ENCODE peak calls at places on chromosomes 5 and 9, in ten cellular contexts. S, Q, A, M, H, E, X, N, J and Y are unnamed samples.

GRCh38 chr9:138067594-138068367 is 190.2 kb downstream of the CACNA1B start:
- DNase-seq in S (peak), Q (no peak), A (no peak), M (no peak), H (no peak), E (no peak), X (no peak), N (no peak), J (no peak), Y (no peak)

GRCh38 chr9:6917162-6917561 is 159.4 kb downstream of the KDM4C start:
- DNase-seq in S (no peak), Q (no peak), A (no peak), M (no peak), H (no peak), E (no peak), X (no peak), N (no peak), J (no peak), Y (no peak)

GRCh38 chr5:118933703-118934102 is 54.6 kb downstream of the DTWD2 start:
- DNase-seq in S (no peak), Q (no peak), A (no peak), M (no peak), H (no peak), E (no peak), X (no peak), N (no peak), J (no peak), Y (no peak)

GRCh38 chr5:33877483-33877882 is 14.3 kb downstream of the ADAMTS12 start:
- DNase-seq in S (no peak), Q (no peak), A (no peak), M (no peak), H (no peak), E (no peak), X (no peak), N (no peak), J (no peak), Y (no peak)

GRCh38 chr5:145764325-145764724 is 70.8 kb downstream of the PRELID2 start:
- DNase-seq in S (no peak), Q (no peak), A (no peak), M (no peak), H (no peak), E (no peak), X (peak), N (no peak), J (no peak), Y (no peak)

GRCh38 chr9:99162759-99163364 is 57.9 kb downstream of the TGFBR1 start:
- DNase-seq in S (no peak), Q (peak), A (no peak), M (peak), H (no peak), E (no peak), X (peak), N (no peak), J (peak), Y (no peak)

GRCh38 chr5:76332620-76333170 is 70.4 kb upstream of the IQGAP2 start:
- DNase-seq in S (no peak), Q (no peak), A (no peak), M (no peak), H (no peak), E (no peak), X (no peak), N (no peak), J (no peak), Y (no peak)

GRCh38 chr9:125091121-125091520 is 52.2 kb downstream of the SCAI start:
- DNase-seq in S (no peak), Q (no peak), A (no peak), M (no peak), H (no peak), E (no peak), X (no peak), N (no peak), J (no peak), Y (no peak)

GRCh38 chr5:115072266-115073056 is 97.2 kb downstream of the TRIM36 start:
- DNase-seq in S (no peak), Q (no peak), A (no peak), M (no peak), H (no peak), E (no peak), X (no peak), N (no peak), J (no peak), Y (no peak)

GRCh38 chr5:38379360-38379827 is 121.0 kb downstream of the EGFLAM start:
- DNase-seq in S (no peak), Q (no peak), A (no peak), M (no peak), H (no peak), E (no peak), X (no peak), N (no peak), J (no peak), Y (peak)

GRCh38 chr5:171120986-171121622 is 187.9 kb upstream of the TLX3 start:
- DNase-seq in S (no peak), Q (no peak), A (no peak), M (no peak), H (no peak), E (no peak), X (no peak), N (no peak), J (no peak), Y (no peak)

GRCh38 chr5:150105898-150106615 is 19.7 kb upstream of the CSF1R start:
- DNase-seq in S (no peak), Q (no peak), A (no peak), M (no peak), H (no peak), E (no peak), X (no peak), N (no peak), J (no peak), Y (no peak)

GRCh38 chr9:77729177-77729576 is 81.1 kb upstream of the GNA14 start:
- DNase-seq in S (no peak), Q (no peak), A (no peak), M (no peak), H (no peak), E (no peak), X (no peak), N (no peak), J (no peak), Y (no peak)

GRCh38 chr5:79535477-79536192 is 21.7 kb upstream of the HOMER1 start:
- DNase-seq in S (no peak), Q (no peak), A (no peak), M (no peak), H (no peak), E (no peak), X (no peak), N (no peak), J (no peak), Y (no peak)
- TF ChIP-seq CTCF in S (no peak), Q (no peak), A (no peak), M (no peak), H (no peak), E (peak), X (no peak), N (peak), J (no peak), Y (no peak)

GRCh38 chr5:135895474-135896006 is at the start of gene IL9:
- DNase-seq in S (no peak), Q (no peak), A (no peak), M (no peak), H (no peak), E (no peak), X (no peak), N (no peak), J (no peak), Y (no peak)
- TF ChIP-seq CTCF in S (no peak), Q (no peak), A (no peak), M (no peak), H (no peak), E (no peak), X (no peak), N (no peak), J (no peak), Y (no peak)

GRCh38 chr5:127184841-127185240 is 105.8 kb upstream of the MEGF10 start:
- DNase-seq in S (no peak), Q (peak), A (no peak), M (no peak), H (no peak), E (no peak), X (no peak), N (no peak), J (no peak), Y (no peak)
- TF ChIP-seq CTCF in S (no peak), Q (no peak), A (no peak), M (no peak), H (no peak), E (no peak), X (no peak), N (no peak), J (no peak), Y (no peak)

GRCh38 chr5:160421625-160422258 is at the start of gene PTTG1:
- DNase-seq in S (peak), Q (peak), A (peak), M (peak), H (peak), E (peak), X (peak), N (peak), J (peak), Y (peak)
- TF ChIP-seq CTCF in S (no peak), Q (no peak), A (no peak), M (no peak), H (no peak), E (no peak), X (no peak), N (no peak), J (no peak), Y (no peak)

DNA sequence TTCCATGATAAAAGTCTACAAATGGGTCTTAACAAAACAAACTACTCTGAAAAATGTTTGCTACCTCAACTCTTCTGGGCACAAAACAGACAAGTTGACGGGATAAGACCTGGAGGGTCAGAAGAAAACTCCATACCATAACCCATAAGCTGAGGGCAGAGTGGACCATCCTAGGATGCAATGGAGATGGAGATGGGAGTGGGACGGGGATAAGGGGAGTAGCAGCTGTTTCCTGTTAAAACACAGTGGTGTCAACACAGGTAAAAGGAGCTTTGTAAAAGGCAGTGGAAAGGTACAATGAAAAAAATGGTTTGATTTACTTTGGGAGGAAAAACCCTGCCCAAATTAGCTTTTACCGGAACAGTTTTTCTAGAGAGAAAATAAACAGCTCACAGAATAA is 41.6 kb downstream of the CEMIP2 start:
- DNase-seq in S (no peak), Q (no peak), A (no peak), M (no peak), H (no peak), E (no peak), X (no peak), N (no peak), J (no peak), Y (no peak)
- TF ChIP-seq CTCF in S (no peak), Q (no peak), A (no peak), M (no peak), H (no peak), E (no peak), X (no peak), N (no peak), J (no peak), Y (no peak)